ENCODE peak calls at places on chromosomes 1 and 21, in eight cellular contexts. K is lower lobe of right lung, R is left cardiac atrium, W is memory B cell, V is Panc1, L is PC-3, Q is right cardiac atrium, M is pancreas. U is an unnamed sample.

GRCh38 chr1:75520028-75520427 is 90.9 kb downstream of the SLC44A5 start:
- ATAC-seq in W (no peak), V (no peak), L (no peak), Q (no peak), K (no peak), M (no peak), R (no peak), U (no peak)

GRCh38 chr1:22851517-22851916 is 121.1 kb downstream of the LACTBL1 start:
- ATAC-seq in Q (peak), L (no peak), R (no peak), M (no peak), W (no peak), V (no peak), K (peak), U (no peak)

GRCh38 chr1:28199328-28200233 is 23.1 kb upstream of the PTAFR start:
- ATAC-seq in Q (no peak), R (peak), W (peak), K (peak), V (no peak), L (no peak), M (peak), U (no peak)

GRCh38 chr1:183569141-183569540 is 21.1 kb downstream of the NCF2 start:
- ATAC-seq in M (peak), W (no peak), K (no peak), L (peak), V (no peak), R (no peak), Q (no peak), U (peak)

GRCh38 chr21:46226920-46227599 is 1.5 kb downstream of the LSS start:
- ATAC-seq in R (no peak), V (no peak), K (no peak), M (peak), Q (no peak), W (no peak), L (no peak), U (no peak)

GRCh38 chr1:77447669-77448068 is 165.8 kb downstream of the AK5 start:
- ATAC-seq in L (peak), K (no peak), R (no peak), W (no peak), Q (no peak), V (no peak), M (no peak), U (no peak)

GRCh38 chr1:107531065-107531908 is 390.4 kb downstream of the NTNG1 start:
- ATAC-seq in K (no peak), V (no peak), Q (no peak), M (no peak), W (no peak), R (no peak), L (no peak), U (no peak)

GRCh38 chr1:65526049-65526556 is 105.6 kb downstream of the LEPR start:
- ATAC-seq in K (no peak), M (no peak), W (no peak), R (no peak), L (no peak), V (peak), Q (no peak), U (peak)

GRCh38 chr1:20280906-20281305 is 9.8 kb upstream of the VWA5B1 start:
- ATAC-seq in K (no peak), W (no peak), M (no peak), V (no peak), R (no peak), Q (no peak), L (no peak), U (no peak)

GRCh38 chr1:200890818-200891773 is 3.6 kb upstream of the INAVA start:
- ATAC-seq in R (peak), Q (peak), K (peak), W (no peak), L (peak), V (peak), M (peak), U (peak)

GRCh38 chr1:38898653-38899230 is 17.4 kb upstream of the GJA9 start:
- ATAC-seq in K (no peak), R (no peak), M (no peak), W (no peak), Q (no peak), L (peak), V (no peak), U (no peak)

GRCh38 chr1:102262994-102263393 is 266.3 kb upstream of the OLFM3 start:
- ATAC-seq in R (no peak), M (no peak), Q (no peak), K (no peak), L (no peak), V (no peak), W (no peak), U (peak)

GRCh38 chr1:230986976-230987375 is 8.1 kb downstream of the ARV1 start:
- ATAC-seq in K (no peak), Q (no peak), L (peak), V (no peak), M (no peak), R (no peak), W (no peak), U (peak)

GRCh38 chr21:29083306-29083705 is 9.9 kb upstream of the CCT8 start:
- ATAC-seq in W (no peak), L (no peak), V (no peak), M (no peak), K (no peak), Q (no peak), R (no peak), U (no peak)

GRCh38 chr1:215228193-215228592 is 145.7 kb downstream of the KCNK2 start:
- ATAC-seq in W (no peak), M (no peak), L (no peak), Q (no peak), V (no peak), K (no peak), R (no peak), U (no peak)

GRCh38 chr1:24929091-24929875 is 793 bp downstream of the RUNX3 start:
- ATAC-seq in L (no peak), V (peak), K (peak), W (peak), R (peak), M (peak), Q (no peak), U (no peak)

GRCh38 chr1:22110016-22110415 is 32.9 kb downstream of the WNT4 start:
- ATAC-seq in M (no peak), V (no peak), W (no peak), Q (no peak), R (no peak), L (no peak), K (no peak), U (no peak)

GRCh38 chr1:43253173-43253572 is 16.6 kb upstream of the TMEM125 start:
- ATAC-seq in V (no peak), K (no peak), Q (no peak), W (no peak), M (no peak), R (no peak), L (no peak), U (no peak)

U was measured in SK-N-SH treated with all-trans-retinoic acid at 6 μM for 48 hours.